ENCODE peak calls at places on chromosomes 12 and 14, in five cellular contexts. One of them, this sample, is unnamed.

GRCh38 chr12:54463034-54463433 is 10.4 kb downstream of the GTSF1 start:
- DNase-seq in neural progenitor cell: no peak
- DNase-seq in IMR-90: peak; percentile 27
- DNase-seq in GM23248: peak; percentile 92
- DNase-seq in SK-N-SH: no peak
- DNase-seq in this sample: no peak

GRCh38 chr14:27528328-27528727 is 930.5 kb upstream of the NOVA1 start:
- DNase-seq in neural progenitor cell: peak; percentile 62
- DNase-seq in IMR-90: no peak
- DNase-seq in GM23248: peak; percentile 7
- DNase-seq in SK-N-SH: peak; percentile 37
- DNase-seq in this sample: peak; percentile 41

GRCh38 chr12:58140395-58140794 is 199.0 kb downstream of the ATP23 start:
- DNase-seq in neural progenitor cell: no peak
- DNase-seq in IMR-90: no peak
- DNase-seq in GM23248: no peak
- DNase-seq in SK-N-SH: no peak
- DNase-seq in this sample: no peak

GRCh38 chr14:35240233-35240632 is 51.9 kb upstream of the PSMA6 start:
- DNase-seq in neural progenitor cell: no peak
- DNase-seq in IMR-90: no peak
- DNase-seq in GM23248: no peak
- DNase-seq in SK-N-SH: no peak
- DNase-seq in this sample: no peak

GRCh38 chr12:118357327-118358007 is 15.2 kb downstream of the TAOK3 start:
- DNase-seq in neural progenitor cell: no peak
- DNase-seq in IMR-90: peak; percentile 65
- DNase-seq in GM23248: peak; percentile 83
- DNase-seq in SK-N-SH: peak; percentile 42
- DNase-seq in this sample: no peak

GRCh38 chr12:121765573-121765972 is 27.9 kb downstream of the RHOF start:
- DNase-seq in neural progenitor cell: no peak
- DNase-seq in IMR-90: peak; percentile 97
- DNase-seq in GM23248: peak; percentile 93
- DNase-seq in SK-N-SH: no peak
- DNase-seq in this sample: no peak

GRCh38 chr12:10540776-10541205 is 35.1 kb downstream of the EIF2S3B start:
- DNase-seq in neural progenitor cell: no peak
- DNase-seq in IMR-90: no peak
- DNase-seq in GM23248: peak; percentile 83
- DNase-seq in SK-N-SH: no peak
- DNase-seq in this sample: no peak

GRCh38 chr12:129073157-129073915 is 220.1 kb downstream of the GLT1D1 start:
- DNase-seq in neural progenitor cell: no peak
- DNase-seq in IMR-90: no peak
- DNase-seq in GM23248: no peak
- DNase-seq in SK-N-SH: no peak
- DNase-seq in this sample: no peak

GRCh38 chr12:24109381-24110039 is 160.0 kb upstream of the SOX5 start:
- DNase-seq in neural progenitor cell: peak; percentile 47
- DNase-seq in IMR-90: peak; percentile 32
- DNase-seq in GM23248: peak; percentile 24
- DNase-seq in SK-N-SH: peak; percentile 35
- DNase-seq in this sample: peak; percentile 89

GRCh38 chr12:22287056-22287455 is 47.5 kb downstream of the ST8SIA1 start:
- DNase-seq in neural progenitor cell: no peak
- DNase-seq in IMR-90: no peak
- DNase-seq in GM23248: peak; percentile 10
- DNase-seq in SK-N-SH: no peak
- DNase-seq in this sample: no peak

GRCh38 chr12:92055877-92056276 is 89.8 kb downstream of the BTG1 start:
- DNase-seq in neural progenitor cell: no peak
- DNase-seq in IMR-90: no peak
- DNase-seq in GM23248: no peak
- DNase-seq in SK-N-SH: no peak
- DNase-seq in this sample: peak; percentile 36

GRCh38 chr12:23222801-23223200 is 597.8 kb downstream of the ETNK1 start:
- DNase-seq in neural progenitor cell: no peak
- DNase-seq in IMR-90: no peak
- DNase-seq in GM23248: no peak
- DNase-seq in SK-N-SH: no peak
- DNase-seq in this sample: peak; percentile 95

GRCh38 chr12:70598467-70599194 is 38.6 kb downstream of the PTPRB start:
- DNase-seq in neural progenitor cell: peak; percentile 56
- DNase-seq in IMR-90: no peak
- DNase-seq in GM23248: no peak
- DNase-seq in SK-N-SH: peak; percentile 21
- DNase-seq in this sample: no peak

GRCh38 chr12:53324779-53325538 is 3.5 kb upstream of the AAAS start:
- DNase-seq in neural progenitor cell: peak; percentile 90
- DNase-seq in IMR-90: peak; percentile 84
- DNase-seq in GM23248: peak; percentile 98
- DNase-seq in SK-N-SH: peak; percentile 96
- DNase-seq in this sample: peak; percentile 93

GRCh38 chr14:69242311-69243224 is 17.4 kb upstream of the GALNT16 start:
- DNase-seq in neural progenitor cell: peak; percentile 66
- DNase-seq in IMR-90: peak; percentile 74
- DNase-seq in GM23248: peak; percentile 78
- DNase-seq in SK-N-SH: peak; percentile 83
- DNase-seq in this sample: peak; percentile 12

GRCh38 chr12:85424581-85425348 is 144.7 kb downstream of the ALX1 start:
- DNase-seq in neural progenitor cell: peak; percentile 36
- DNase-seq in IMR-90: peak; percentile 2
- DNase-seq in GM23248: peak; percentile 64
- DNase-seq in SK-N-SH: peak; percentile 19
- DNase-seq in this sample: peak; percentile 58

GRCh38 chr12:109923481-109924245 is 23.6 kb downstream of the TCHP start:
- DNase-seq in neural progenitor cell: no peak
- DNase-seq in IMR-90: no peak
- DNase-seq in GM23248: no peak
- DNase-seq in SK-N-SH: no peak
- DNase-seq in this sample: no peak

GRCh38 chr14:71408362-71409035 is 501.2 kb downstream of the PCNX1 start:
- DNase-seq in neural progenitor cell: peak; percentile 27
- DNase-seq in IMR-90: peak; percentile 31
- DNase-seq in GM23248: no peak
- DNase-seq in SK-N-SH: no peak
- DNase-seq in this sample: no peak

GRCh38 chr14:44317433-44317746 is 189.7 kb downstream of the FSCB start:
- DNase-seq in neural progenitor cell: no peak
- DNase-seq in IMR-90: no peak
- DNase-seq in GM23248: no peak
- DNase-seq in SK-N-SH: no peak
- DNase-seq in this sample: no peak

GRCh38 chr12:120369476-120370342 is 745 bp upstream of the MSI1 start:
- DNase-seq in neural progenitor cell: peak; percentile 37
- DNase-seq in IMR-90: no peak
- DNase-seq in GM23248: no peak
- DNase-seq in SK-N-SH: no peak
- DNase-seq in this sample: no peak
- H3K9ac ChIP-seq in neural progenitor cell: peak overlapping the region; percentile 64
- H3K9ac ChIP-seq in IMR-90: no peak overlapping the region
- H3K9ac ChIP-seq in GM23248: no peak overlapping the region
- H3K9ac ChIP-seq in SK-N-SH: no peak overlapping the region
- H3K9ac ChIP-seq in this sample: no peak overlapping the region

GRCh38 chr12:62873826-62874448 is 61.0 kb downstream of the PPM1H start:
- DNase-seq in neural progenitor cell: no peak
- DNase-seq in IMR-90: no peak
- DNase-seq in GM23248: no peak
- DNase-seq in SK-N-SH: no peak
- DNase-seq in this sample: no peak
- H3K4me2 ChIP-seq in neural progenitor cell: no peak overlapping the region
- H3K4me2 ChIP-seq in IMR-90: no peak overlapping the region
- H3K4me2 ChIP-seq in GM23248: no peak overlapping the region
- H3K4me2 ChIP-seq in SK-N-SH: no peak overlapping the region
- H3K4me2 ChIP-seq in this sample: no peak overlapping the region

GRCh38 chr12:5888816-5889315 is 56.2 kb downstream of the ANO2 start:
- DNase-seq in neural progenitor cell: no peak
- DNase-seq in IMR-90: no peak
- DNase-seq in GM23248: no peak
- DNase-seq in SK-N-SH: no peak
- DNase-seq in this sample: no peak
- H2AFZ ChIP-seq in neural progenitor cell: no peak overlapping the region
- H2AFZ ChIP-seq in IMR-90: no peak overlapping the region
- H2AFZ ChIP-seq in GM23248: no peak overlapping the region
- H2AFZ ChIP-seq in SK-N-SH: no peak overlapping the region
- H2AFZ ChIP-seq in this sample: no peak overlapping the region

DNA sequence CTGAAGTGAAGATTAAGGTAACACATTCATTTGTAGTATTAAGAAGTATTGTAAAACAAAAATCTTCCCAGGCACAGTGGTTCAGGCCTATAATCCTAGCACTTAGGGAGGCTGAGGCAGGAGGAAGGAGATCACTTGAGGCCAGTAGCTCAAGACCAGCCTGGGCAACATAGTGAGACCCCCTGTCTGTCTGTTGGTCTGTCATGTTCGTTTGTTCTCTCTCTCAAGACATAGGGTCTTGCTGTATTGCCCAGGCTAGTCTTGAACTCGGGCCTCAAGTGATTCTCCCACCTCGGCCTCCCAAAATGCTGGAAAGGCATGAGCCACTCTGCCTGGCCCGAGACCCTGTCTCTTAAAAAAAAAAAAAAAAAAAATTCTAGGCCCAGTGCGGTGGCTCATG is 6.7 kb downstream of the TULP3 start:
- DNase-seq in neural progenitor cell: no peak
- DNase-seq in IMR-90: no peak
- DNase-seq in GM23248: no peak
- DNase-seq in SK-N-SH: no peak
- DNase-seq in this sample: no peak
- H3K9ac ChIP-seq in neural progenitor cell: no peak overlapping the region
- H3K9ac ChIP-seq in IMR-90: no peak overlapping the region
- H3K9ac ChIP-seq in GM23248: no peak overlapping the region
- H3K9ac ChIP-seq in SK-N-SH: no peak overlapping the region
- H3K9ac ChIP-seq in this sample: no peak overlapping the region

DNA sequence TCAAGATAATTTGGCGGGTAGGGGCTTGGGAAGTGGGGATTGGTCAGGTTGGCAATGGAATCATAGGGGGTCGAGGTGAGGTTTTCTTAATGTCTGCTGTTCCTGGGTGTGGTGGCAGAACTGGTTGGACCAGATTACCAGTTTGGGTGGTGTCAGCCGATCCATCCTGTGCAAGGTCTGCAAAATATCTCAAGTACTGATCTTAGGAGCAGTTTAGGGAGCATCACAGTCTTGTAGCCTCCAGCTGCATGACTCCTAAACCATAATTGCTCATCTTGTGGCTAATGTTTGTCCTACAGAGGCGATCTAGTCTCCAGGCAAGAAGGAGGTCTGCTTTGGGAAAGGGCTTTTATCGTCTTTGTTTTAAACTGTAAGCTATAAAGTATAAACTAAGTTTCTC is 868.4 kb downstream of the DIO2 start:
- DNase-seq in neural progenitor cell: no peak
- DNase-seq in IMR-90: no peak
- DNase-seq in GM23248: no peak
- DNase-seq in SK-N-SH: no peak
- DNase-seq in this sample: no peak
- H3K4me2 ChIP-seq in neural progenitor cell: no peak overlapping the region
- H3K4me2 ChIP-seq in IMR-90: no peak overlapping the region
- H3K4me2 ChIP-seq in GM23248: no peak overlapping the region
- H3K4me2 ChIP-seq in SK-N-SH: no peak overlapping the region
- H3K4me2 ChIP-seq in this sample: no peak overlapping the region

DNA sequence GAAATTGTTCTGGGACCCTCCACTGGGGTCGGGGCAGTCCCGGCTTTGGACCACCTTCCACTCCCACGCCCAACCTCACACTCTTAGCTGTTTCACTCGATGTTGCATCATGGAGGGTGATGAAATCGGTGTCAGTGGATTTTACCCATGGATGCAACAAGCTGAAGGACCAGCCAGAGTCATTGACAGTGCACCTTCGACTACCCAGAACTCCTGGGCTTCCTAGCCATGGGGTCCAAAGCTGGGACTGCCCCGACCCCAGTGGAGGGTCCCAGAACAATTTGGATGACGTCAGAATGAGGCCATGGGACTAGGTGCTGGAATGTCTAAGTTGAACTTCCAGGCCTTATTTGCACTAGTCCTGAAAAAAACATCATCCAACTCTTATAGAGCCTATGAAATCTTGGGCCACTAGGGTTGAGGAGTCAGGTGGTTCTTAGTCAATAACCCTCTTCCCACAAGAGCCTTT is 897 bp upstream of the IL23A start:
- DNase-seq in neural progenitor cell: no peak
- DNase-seq in IMR-90: no peak
- DNase-seq in GM23248: peak; percentile 18
- DNase-seq in SK-N-SH: no peak
- DNase-seq in this sample: no peak
- H2AFZ ChIP-seq in neural progenitor cell: no peak overlapping the region
- H2AFZ ChIP-seq in IMR-90: no peak overlapping the region
- H2AFZ ChIP-seq in GM23248: no peak overlapping the region
- H2AFZ ChIP-seq in SK-N-SH: no peak overlapping the region
- H2AFZ ChIP-seq in this sample: peak overlapping the region; percentile 10

GRCh38 chr12:27179399-27180214 is 64.5 kb upstream of the STK38L start:
- DNase-seq in neural progenitor cell: no peak
- DNase-seq in IMR-90: peak; percentile 96
- DNase-seq in GM23248: peak; percentile 93
- DNase-seq in SK-N-SH: no peak
- DNase-seq in this sample: peak; percentile 97

GRCh38 chr12:27180862-27181261 is 63.2 kb upstream of the STK38L start:
- DNase-seq in neural progenitor cell: no peak
- DNase-seq in IMR-90: no peak
- DNase-seq in GM23248: peak; percentile 35
- DNase-seq in SK-N-SH: no peak
- DNase-seq in this sample: no peak

GRCh38 chr12:27178251-27178650 is 65.8 kb upstream of the STK38L start:
- DNase-seq in neural progenitor cell: no peak
- DNase-seq in IMR-90: no peak
- DNase-seq in GM23248: no peak
- DNase-seq in SK-N-SH: no peak
- DNase-seq in this sample: no peak

GRCh38 chr12:27177716-27178115 is 66.4 kb upstream of the STK38L start:
- DNase-seq in neural progenitor cell: no peak
- DNase-seq in IMR-90: peak; percentile 80
- DNase-seq in GM23248: peak; percentile 75
- DNase-seq in SK-N-SH: no peak
- DNase-seq in this sample: no peak

GRCh38 chr12:27178723-27179398 is 65.2 kb upstream of the STK38L start:
- DNase-seq in neural progenitor cell: no peak
- DNase-seq in IMR-90: peak; percentile 53
- DNase-seq in GM23248: no peak
- DNase-seq in SK-N-SH: no peak
- DNase-seq in this sample: no peak
- H3K9ac ChIP-seq in neural progenitor cell: no peak overlapping the region
- H3K9ac ChIP-seq in IMR-90: no peak overlapping the region
- H3K9ac ChIP-seq in GM23248: no peak overlapping the region
- H3K9ac ChIP-seq in SK-N-SH: no peak overlapping the region
- H3K9ac ChIP-seq in this sample: peak overlapping the region; percentile 90

This sample was measured in MM.1S.